ENCODE peak calls at places on chromosome 16, in eight cellular contexts. M is SW480; H is stimulated activated CD8-positive, alpha-beta memory T cell treated with anti-CD3 and anti-CD28 coated beads, Interleukin-4, amount 100 ng/mL, for 1 hour; W is EH; V is Right ventricle myocardium superior; X is MCF 10A; S is body of pancreas; B is upper lobe of right lung. C is an unnamed sample.

GRCh38 chr16:12901204-12901596 is 198 bp upstream of the SHISA9 start:
- DNase-seq in M (no peak), H (no peak), W (no peak), V (no peak), X (no peak), S (no peak), B (no peak), C (peak)

GRCh38 chr16:23509763-23510153 is 536 bp downstream of the GGA2 start:
- DNase-seq in M (no peak), H (no peak), W (peak), V (no peak), X (no peak), S (peak), B (no peak), C (peak)

GRCh38 chr16:31480851-31481250 is 2.1 kb upstream of the SLC5A2 start:
- DNase-seq in M (no peak), H (no peak), W (peak), V (peak), X (no peak), S (no peak), B (peak), C (peak)

GRCh38 chr16:31458073-31458834 is 1.0 kb upstream of the ARMC5 start:
- DNase-seq in M (peak), H (no peak), W (peak), V (peak), X (peak), S (peak), B (peak), C (peak)

GRCh38 chr16:59604331-59604730 is 870.2 kb upstream of the GOT2 start:
- DNase-seq in M (no peak), H (no peak), W (peak), V (no peak), X (peak), S (no peak), B (no peak), C (no peak)

GRCh38 chr16:930511-930910 is 40.3 kb downstream of the LMF1 start:
- DNase-seq in M (no peak), H (no peak), W (no peak), V (no peak), X (no peak), S (no peak), B (no peak), C (no peak)

GRCh38 chr16:68802190-68802589 is 41.1 kb upstream of the TANGO6 start:
- DNase-seq in M (no peak), H (no peak), W (peak), V (no peak), X (no peak), S (no peak), B (no peak), C (no peak)

GRCh38 chr16:3945751-3946603 is 65.5 kb upstream of the CREBBP start:
- DNase-seq in M (peak), H (no peak), W (peak), V (peak), X (peak), S (peak), B (peak), C (peak)

GRCh38 chr16:67084345-67085028 is 25.3 kb upstream of the PHAF1 start:
- DNase-seq in M (no peak), H (no peak), W (no peak), V (no peak), X (peak), S (no peak), B (no peak), C (no peak)

GRCh38 chr16:72092832-72093447 is 480 bp downstream of the TXNL4B start:
- DNase-seq in M (peak), H (no peak), W (peak), V (no peak), X (peak), S (no peak), B (no peak), C (peak)

C was measured in NCI-H69.